ENCODE peak calls at places on chromosomes 3 and 15, in ten cellular contexts. B is tibial artery, N is ovary, L is brain microvascular endothelial cell, K is H9, H is choroid plexus epithelial cell, Q is stomach, T is AG09319, C is GM12865, P is left ventricle myocardium inferior. A is an unnamed sample.

GRCh38 chr3:10511809-10512494 is 6.6 kb upstream of the ATP2B2 start:
- DNase-seq in H (peak; percentile 51), B (no peak), Q (no peak), K (no peak), T (no peak), N (no peak), C (no peak), L (peak; percentile 66), P (no peak), A (peak; percentile 27)

GRCh38 chr3:28267984-28268849 is 26.8 kb downstream of the CMC1 start:
- DNase-seq in N (no peak), L (no peak), Q (no peak), K (no peak), B (no peak), P (no peak), T (no peak), H (no peak), C (no peak), A (no peak)

GRCh38 chr3:195893916-195894315 is 14.4 kb downstream of the TNK2 start:
- DNase-seq in L (no peak), T (no peak), Q (no peak), K (no peak), P (no peak), C (no peak), N (no peak), B (no peak), H (no peak), A (no peak)

GRCh38 chr3:89155811-89156210 is 48.4 kb downstream of the EPHA3 start:
- DNase-seq in T (no peak), Q (no peak), H (no peak), K (no peak), C (no peak), N (no peak), B (no peak), L (no peak), P (no peak), A (no peak)

GRCh38 chr15:69265347-69265955 is 33.3 kb upstream of the PAQR5 start:
- DNase-seq in Q (no peak), C (peak; percentile 24), P (no peak), L (no peak), H (peak; percentile 54), N (no peak), K (no peak), B (no peak), T (peak; percentile 7), A (no peak)

GRCh38 chr3:177195242-177195940 is 1.9 kb downstream of the TBL1XR1 start:
- DNase-seq in N (no peak), T (no peak), H (peak; percentile 80), P (no peak), C (peak; percentile 43), Q (no peak), B (no peak), L (no peak), K (no peak), A (no peak)

GRCh38 chr3:177554900-177555759 is 357.8 kb upstream of the TBL1XR1 start:
- DNase-seq in P (peak; percentile 22), C (no peak), T (peak; percentile 56), Q (no peak), H (peak; percentile 78), B (peak; percentile 55), L (peak; percentile 49), N (no peak), K (no peak), A (peak; percentile 50)

GRCh38 chr15:96290679-96291078 is 39.8 kb upstream of the NR2F2 start:
- DNase-seq in C (no peak), K (no peak), H (no peak), N (no peak), L (no peak), T (no peak), P (no peak), Q (no peak), B (no peak), A (no peak)

DNA sequence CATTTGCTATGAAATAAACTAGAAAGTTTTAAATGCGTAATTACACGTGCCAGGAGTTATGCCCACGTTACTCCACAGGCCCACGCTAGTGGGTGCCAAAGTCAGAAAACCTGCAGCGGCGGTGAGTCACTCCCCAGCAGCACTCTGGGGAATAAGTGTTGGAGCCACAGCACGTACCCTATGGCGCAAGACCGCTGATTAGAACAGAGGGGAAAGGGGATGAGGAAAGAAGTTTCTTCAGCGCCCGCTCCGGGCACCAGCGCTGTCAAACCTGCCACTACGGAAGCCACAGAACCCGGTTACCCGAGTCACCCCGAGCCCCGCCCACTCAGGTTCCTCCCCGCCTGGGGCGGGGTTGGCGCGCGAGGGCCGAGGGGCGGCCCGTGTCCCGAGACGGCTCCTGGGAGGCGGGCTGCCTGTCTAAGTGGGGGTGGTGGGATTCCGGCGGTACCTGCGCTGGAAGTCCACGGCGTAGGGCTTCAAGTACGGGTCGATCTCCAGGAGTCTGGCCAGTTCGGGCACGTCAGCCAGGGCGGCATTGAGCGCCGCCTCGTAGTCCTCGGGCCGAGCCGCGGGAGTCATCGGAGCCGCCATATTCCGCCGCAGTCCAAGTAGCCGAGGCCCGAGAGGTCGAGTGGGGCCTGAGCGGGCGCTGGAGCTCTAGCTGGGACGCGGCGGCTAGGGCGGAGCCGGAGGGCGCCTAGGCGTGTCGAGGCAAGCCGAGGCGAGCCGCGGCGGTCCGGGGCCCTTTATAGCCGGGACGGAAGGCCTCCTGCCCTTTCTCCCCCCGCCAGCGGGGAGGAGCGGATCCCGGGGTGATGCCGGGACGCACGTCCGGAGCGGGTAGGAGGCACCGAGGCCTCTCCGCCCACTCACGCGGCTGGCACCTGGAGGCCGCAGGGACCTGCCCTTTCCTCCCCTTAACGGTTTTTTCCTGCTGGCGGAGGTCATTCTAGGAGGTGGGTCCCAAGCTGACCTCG is at the start of gene GBE1:
- DNase-seq in Q (peak; percentile 93), C (peak; percentile 97), P (peak; percentile 93), H (peak; percentile 94), B (peak; percentile 96), T (peak; percentile 92), L (peak; percentile 90), K (peak; percentile 90), N (peak; percentile 91), A (peak; percentile 94)
- TF ChIP-seq CTCF in Q (no peak), C (peak; percentile 29), P (peak; percentile 51), H (peak; percentile 61), B (peak; percentile 27), T (peak; percentile 58), L (peak; percentile 68), K (no peak), N (no peak), A (peak; percentile 47)

GRCh38 chr3:97938444-97938843 is 33.8 kb downstream of the RIOX2 start:
- DNase-seq in L (peak; percentile 46), N (no peak), Q (no peak), T (no peak), H (no peak), P (no peak), K (no peak), C (no peak), B (no peak), A (no peak)
- TF ChIP-seq CTCF in L (no peak), N (no peak), Q (no peak), T (no peak), H (no peak), P (no peak), K (no peak), C (no peak), B (no peak), A (no peak)

GRCh38 chr3:108588616-108589015 is 622 bp downstream of the CIP2A start:
- DNase-seq in L (no peak), B (no peak), Q (no peak), K (no peak), N (no peak), T (no peak), H (peak; percentile 37), P (no peak), C (peak; percentile 6), A (no peak)

GRCh38 chr3:108590443-108590842 is 921 bp downstream of the DZIP3 start:
- DNase-seq in P (no peak), H (peak; percentile 66), L (no peak), K (no peak), Q (no peak), T (no peak), N (no peak), B (no peak), C (peak; percentile 9), A (no peak)

GRCh38 chr3:108589998-108590323 is 439 bp downstream of the DZIP3 start:
- DNase-seq in T (no peak), B (no peak), N (no peak), Q (no peak), H (no peak), C (no peak), L (no peak), K (no peak), P (no peak), A (no peak)

GRCh38 chr3:108595304-108595703 is 5.8 kb downstream of the DZIP3 start:
- DNase-seq in H (no peak), N (no peak), L (no peak), K (no peak), T (no peak), P (no peak), C (no peak), Q (no peak), B (no peak), A (no peak)

DNA sequence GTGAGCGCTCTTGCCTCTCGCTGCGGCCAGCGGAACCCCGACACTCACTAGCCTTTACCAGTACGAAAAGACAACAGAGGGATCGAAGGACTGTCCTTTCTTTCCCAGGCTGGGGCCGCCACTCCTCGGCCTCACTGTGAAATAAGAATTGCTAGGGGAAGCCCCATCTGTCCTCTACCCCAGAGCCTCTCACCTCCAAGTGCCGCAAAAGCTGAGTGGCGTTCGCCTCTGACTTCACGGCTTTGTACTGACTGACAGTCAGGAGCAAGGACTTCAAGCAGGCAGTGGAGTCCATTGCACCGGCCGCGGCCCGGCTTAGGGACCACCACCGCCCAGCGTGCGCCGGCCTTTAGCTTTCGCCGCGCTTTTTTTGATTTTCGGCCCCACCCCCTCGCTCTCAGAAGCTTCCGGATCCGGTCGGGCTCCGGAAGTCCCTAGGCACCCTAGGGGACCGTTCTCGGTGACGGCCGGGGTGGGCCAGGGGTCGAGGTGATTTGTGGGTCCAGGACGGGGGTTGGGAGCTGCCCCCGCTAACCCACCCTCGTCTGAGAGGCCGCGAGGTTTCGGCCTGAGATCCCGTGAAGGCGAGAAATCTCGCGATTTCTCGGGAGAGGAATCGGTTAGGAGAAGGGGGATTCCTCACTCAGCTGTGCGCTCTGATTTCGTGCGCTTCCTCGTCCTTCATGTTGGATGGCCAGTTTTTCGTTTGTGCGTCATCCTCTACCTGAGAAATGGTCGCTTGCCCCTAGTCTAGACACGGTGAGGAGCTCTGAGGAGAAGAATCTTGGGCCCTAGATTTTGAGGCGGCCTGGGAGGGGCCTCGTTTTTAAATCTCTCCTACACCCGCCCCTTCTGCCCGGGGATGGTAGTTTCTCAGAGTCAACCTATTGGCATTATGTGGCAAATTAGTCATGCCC is at the start of the genes CIP2A and DZIP3:
- DNase-seq in L (peak; percentile 91), K (peak; percentile 98), Q (peak; percentile 74), H (peak; percentile 95), P (peak; percentile 83), B (peak; percentile 78), C (peak; percentile 95), T (peak; percentile 83), N (peak; percentile 90), A (peak; percentile 58)
- TF ChIP-seq CTCF in L (no peak), K (no peak), Q (no peak), H (peak; percentile 6), P (no peak), B (no peak), C (no peak), T (no peak), N (no peak), A (no peak)

DNA sequence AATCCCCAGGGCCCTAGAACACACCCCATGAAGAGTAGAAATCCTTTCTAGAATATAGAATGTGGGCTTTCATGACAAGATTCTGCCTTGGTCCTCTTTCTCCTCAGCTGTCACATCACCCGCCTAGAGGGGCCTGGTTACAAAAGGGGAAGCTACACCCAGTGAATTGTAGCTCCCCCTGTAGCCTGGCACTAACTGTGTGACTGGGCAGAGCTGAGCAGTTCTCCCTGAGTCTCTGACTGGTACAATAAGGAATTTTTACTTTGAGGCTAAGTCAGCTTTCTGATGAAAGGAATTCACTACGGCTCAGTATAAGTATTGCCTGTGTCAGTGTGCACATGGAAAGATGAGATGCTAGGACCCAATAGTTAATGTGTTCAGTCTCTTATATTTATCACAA is 28.7 kb upstream of the ZNF148 start:
- DNase-seq in N (no peak), T (no peak), Q (no peak), K (no peak), L (peak; percentile 31), C (no peak), H (peak; percentile 24), B (no peak), P (no peak), A (no peak)
- TF ChIP-seq CTCF in N (no peak), T (no peak), Q (no peak), K (peak; percentile 25), L (peak; percentile 28), C (no peak), H (no peak), B (no peak), P (no peak), A (peak; percentile 37)